ENCODE peak calls at places on chromosomes 3 and 15, in six cellular contexts. Z is sigmoid colon, N is HCT116, L is upper lobe of right lung, P is psoas muscle, T is lung. V is an unnamed sample.

GRCh38 chr3:127073931-127074820 is 91.3 kb downstream of the PLXNA1 start:
- DNase-seq in Z (peak), N (no peak), P (peak), L (no peak), T (no peak), V (no peak)

GRCh38 chr15:43534897-43535296 is 17.5 kb downstream of the MAP1A start:
- DNase-seq in N (no peak), P (no peak), T (no peak), L (no peak), Z (peak), V (no peak)

GRCh38 chr3:162367443-162368132 is 871.0 kb downstream of the OTOL1 start:
- DNase-seq in T (no peak), N (no peak), P (no peak), L (no peak), Z (no peak), V (no peak)

GRCh38 chr15:61169904-61170695 is 59.0 kb downstream of the RORA start:
- DNase-seq in L (no peak), N (no peak), P (no peak), T (no peak), Z (no peak), V (no peak)

GRCh38 chr15:52217186-52217585 is 26.0 kb upstream of the GNB5 start:
- DNase-seq in N (no peak), T (no peak), L (peak), Z (no peak), P (no peak), V (no peak)

GRCh38 chr3:50503504-50503903 is at the start of gene CACNA2D2:
- DNase-seq in Z (peak), N (peak), P (peak), L (peak), T (peak), V (no peak)

GRCh38 chr3:49007771-49008528 is 759 bp downstream of the WDR6 start:
- DNase-seq in Z (peak), P (peak), T (peak), N (peak), L (peak), V (peak)

GRCh38 chr3:191087391-191087790 is 111.7 kb upstream of the OSTN start:
- DNase-seq in L (no peak), P (no peak), T (no peak), Z (no peak), N (no peak), V (no peak)

GRCh38 chr3:184306573-184306972 is 7.5 kb downstream of the PSMD2 start:
- DNase-seq in Z (no peak), P (no peak), T (no peak), L (no peak), N (no peak), V (no peak)

GRCh38 chr3:191051037-191051436 is 148.0 kb upstream of the OSTN start:
- DNase-seq in Z (no peak), P (no peak), N (peak), L (no peak), T (no peak), V (no peak)

GRCh38 chr3:42367903-42368302 is 42.5 kb downstream of the LYZL4 start:
- DNase-seq in Z (no peak), T (no peak), L (no peak), P (no peak), N (no peak), V (no peak)

GRCh38 chr15:101523560-101523940 is 34.0 kb upstream of the PCSK6 start:
- DNase-seq in N (no peak), P (no peak), Z (no peak), T (peak), L (no peak), V (no peak)

GRCh38 chr3:132284756-132285619 is 32.2 kb upstream of the ACP3 start:
- DNase-seq in Z (no peak), P (no peak), T (no peak), L (peak), N (no peak), V (no peak)

GRCh38 chr3:120688121-120688520 is 6.1 kb upstream of the HGD start:
- DNase-seq in L (no peak), T (no peak), N (no peak), P (no peak), Z (no peak), V (no peak)

GRCh38 chr3:194009892-194010533 is 125.9 kb upstream of the HES1 start:
- DNase-seq in N (no peak), Z (no peak), T (peak), L (no peak), P (no peak), V (no peak)

GRCh38 chr3:129892486-129892856 is 1.0 kb downstream of the TMCC1 start:
- DNase-seq in T (peak), Z (no peak), N (no peak), L (no peak), P (no peak), V (no peak)

GRCh38 chr3:43378066-43378935 is 92.0 kb downstream of the SNRK start:
- DNase-seq in L (no peak), P (no peak), T (no peak), Z (no peak), N (peak), V (no peak)

GRCh38 chr3:115272036-115272824 is 125.1 kb upstream of the ZBTB20 start:
- DNase-seq in L (no peak), P (no peak), N (no peak), T (no peak), Z (no peak), V (no peak)

GRCh38 chr15:63891763-63892123 is 58.0 kb upstream of the HERC1 start:
- DNase-seq in P (no peak), L (peak), N (no peak), T (no peak), Z (no peak), V (no peak)

GRCh38 chr3:64488938-64489337 is 198.9 kb downstream of the ADAMTS9 start:
- DNase-seq in T (no peak), P (no peak), Z (no peak), L (no peak), N (no peak), V (no peak)

GRCh38 chr3:17432237-17432636 is 310.2 kb downstream of the TBC1D5 start:
- DNase-seq in Z (no peak), L (no peak), T (no peak), N (no peak), P (no peak), V (no peak)

GRCh38 chr3:106842151-106842550 is 535.1 kb upstream of the CCDC54 start:
- DNase-seq in Z (no peak), L (no peak), T (no peak), P (no peak), N (no peak), V (no peak)

GRCh38 chr3:11385329-11385728 is 113.1 kb downstream of the ATG7 start:
- DNase-seq in N (no peak), P (no peak), T (no peak), Z (no peak), L (no peak), V (no peak)

GRCh38 chr3:119530418-119530817 is 29.0 kb downstream of the CD80 start:
- DNase-seq in Z (no peak), N (no peak), P (no peak), T (no peak), L (no peak), V (no peak)

GRCh38 chr3:64344721-64345207 is 119.5 kb upstream of the PRICKLE2 start:
- DNase-seq in N (no peak), T (no peak), P (no peak), L (no peak), Z (peak), V (no peak)

GRCh38 chr3:114506622-114507300 is 212.9 kb downstream of the TIGIT start:
- DNase-seq in L (no peak), Z (no peak), P (no peak), T (no peak), N (no peak), V (no peak)

GRCh38 chr15:41462396-41462795 is 31.3 kb upstream of the ITPKA start:
- DNase-seq in T (no peak), Z (no peak), P (no peak), L (no peak), N (no peak), V (no peak)

DNA sequence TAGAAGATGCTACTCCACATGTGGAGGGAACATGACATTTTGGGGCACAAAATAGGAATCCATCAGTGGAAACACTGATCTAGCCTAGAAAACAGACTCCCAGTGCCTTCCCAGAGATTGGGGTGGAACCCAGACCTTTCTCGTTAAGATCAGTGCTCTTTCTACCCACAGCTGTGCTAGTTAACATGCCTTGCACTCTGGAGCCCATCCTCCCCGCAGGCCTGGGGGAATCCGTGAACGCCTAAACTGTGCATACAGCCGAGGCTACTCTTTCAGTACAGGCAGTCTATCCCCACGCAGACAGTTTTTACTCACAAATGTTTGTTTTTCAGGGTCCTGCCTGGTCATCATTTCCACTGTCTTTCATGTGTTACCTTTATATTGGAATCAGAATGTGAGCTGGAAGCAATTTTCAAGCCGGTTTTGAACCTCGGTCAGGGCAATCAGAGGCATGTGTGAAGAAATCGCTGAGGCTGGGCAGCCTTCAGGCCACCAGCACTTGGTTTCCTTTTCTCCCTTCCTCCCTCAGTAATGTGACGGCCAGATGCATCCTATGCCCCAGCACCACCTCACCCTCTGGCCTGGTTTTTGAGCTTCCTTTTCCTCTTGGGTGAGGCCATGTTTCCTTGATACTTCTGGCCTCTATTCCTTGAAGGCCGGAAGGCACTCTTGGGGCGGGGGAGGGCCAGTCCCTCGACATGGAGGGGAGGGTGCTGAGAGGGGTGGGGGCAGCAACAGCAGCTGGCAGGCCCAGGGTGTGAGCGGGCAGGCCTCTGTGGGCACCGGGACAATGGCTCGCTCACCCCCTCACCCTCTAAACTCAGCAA is 123.6 kb upstream of the GALNT15 start:
- DNase-seq in T (no peak), L (no peak), N (no peak), P (no peak), Z (no peak), V (no peak)
- H3K27ac ChIP-seq in T (peak), L (peak), N (no peak), P (peak), Z (peak), V (no peak)

GRCh38 chr3:151580592-151580991 is 119.7 kb upstream of the IGSF10 start:
- DNase-seq in N (no peak), Z (no peak), P (no peak), T (no peak), L (no peak), V (no peak)

GRCh38 chr3:151581046-151581445 is 120.2 kb upstream of the IGSF10 start:
- DNase-seq in N (no peak), P (no peak), L (no peak), T (no peak), Z (no peak), V (no peak)

GRCh38 chr3:151579571-151580270 is 118.9 kb upstream of the IGSF10 start:
- DNase-seq in P (peak), L (no peak), N (no peak), Z (peak), T (no peak), V (no peak)

GRCh38 chr3:151576524-151576923 is 115.7 kb upstream of the IGSF10 start:
- DNase-seq in L (no peak), N (no peak), P (no peak), T (no peak), Z (no peak), V (no peak)

GRCh38 chr3:151578495-151578894 is 117.6 kb upstream of the IGSF10 start:
- DNase-seq in Z (no peak), T (no peak), P (no peak), L (no peak), N (no peak), V (no peak)
- TF ChIP-seq CTCF in Z (no peak), T (no peak), P (no peak), L (no peak), N (peak), V (no peak)

GRCh38 chr15:31350771-31351170 is 24.1 kb downstream of the KLF13 start:
- DNase-seq in T (no peak), P (no peak), N (no peak), Z (no peak), L (no peak), V (no peak)

GRCh38 chr15:31352283-31352880 is 25.7 kb downstream of the KLF13 start:
- DNase-seq in N (no peak), Z (no peak), P (peak), L (no peak), T (no peak), V (no peak)

GRCh38 chr15:31357148-31357547 is 30.5 kb downstream of the KLF13 start:
- DNase-seq in N (no peak), P (no peak), Z (no peak), T (no peak), L (peak), V (no peak)

GRCh38 chr15:31352911-31353811 is 26.5 kb downstream of the KLF13 start:
- DNase-seq in N (no peak), Z (peak), L (peak), P (peak), T (no peak), V (peak)

GRCh38 chr15:31353931-31354330 is 27.3 kb downstream of the KLF13 start:
- DNase-seq in T (no peak), Z (no peak), P (peak), N (no peak), L (no peak), V (no peak)
- H3K4me3 ChIP-seq in T (no peak), Z (no peak), P (peak), N (no peak), L (no peak), V (peak)

DNA sequence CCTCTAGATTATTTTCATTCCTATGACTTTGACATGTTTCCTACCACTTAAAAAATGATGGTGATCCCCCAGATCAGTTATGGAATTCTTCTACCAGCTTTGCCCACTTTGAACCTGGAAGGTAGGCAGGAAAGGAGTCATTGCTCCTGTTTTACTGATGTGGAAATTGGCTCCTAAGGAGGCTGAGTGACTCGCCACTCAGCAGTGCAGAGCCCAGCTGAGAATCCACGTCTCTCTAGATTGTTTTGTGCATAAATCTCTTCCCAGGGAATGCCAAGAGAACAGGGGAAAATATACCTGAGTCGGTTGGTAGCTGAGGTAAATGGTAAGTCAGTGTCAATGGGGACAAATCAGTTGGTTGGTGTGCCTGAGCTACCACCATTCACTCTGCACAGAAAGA is 4.7 kb downstream of the LTF start:
- DNase-seq in L (no peak), T (no peak), P (no peak), N (no peak), Z (no peak), V (no peak)
- H3K27ac ChIP-seq in L (no peak), T (no peak), P (no peak), N (no peak), Z (no peak), V (no peak)

GRCh38 chr3:98991393-98991792 is 89.9 kb upstream of the DCBLD2 start:
- DNase-seq in Z (no peak), L (no peak), T (no peak), N (no peak), P (no peak), V (no peak)
- TF ChIP-seq CTCF in Z (no peak), L (no peak), T (no peak), N (peak), P (no peak), V (no peak)

DNA sequence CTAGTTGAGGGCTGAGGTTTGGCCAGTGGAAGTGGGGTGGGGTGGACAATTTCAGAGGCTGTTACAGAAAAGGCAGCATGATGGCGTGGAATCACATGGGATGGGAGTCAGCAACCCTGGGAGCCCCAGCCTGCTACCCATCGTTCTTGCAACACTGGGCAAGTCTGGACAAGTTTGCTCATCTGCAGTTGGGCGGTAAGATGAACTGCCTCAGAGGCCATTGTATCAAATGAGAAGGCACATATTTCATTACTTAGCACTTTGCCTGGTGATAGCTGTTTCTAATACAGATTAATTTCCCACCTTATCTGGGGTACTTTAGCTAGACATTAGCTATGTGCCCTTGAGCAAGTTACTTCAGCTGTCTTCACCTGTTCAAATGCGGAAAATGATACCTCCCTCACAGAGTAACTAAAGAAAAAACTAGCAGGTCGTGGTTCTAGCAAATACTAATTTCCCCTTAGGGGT is 248.9 kb downstream of the THSD4 start:
- DNase-seq in L (no peak), T (no peak), Z (no peak), N (no peak), P (no peak), V (no peak)
- H3K4me3 ChIP-seq in L (no peak), T (no peak), Z (no peak), N (no peak), P (no peak), V (no peak)

GRCh38 chr15:81265256-81265943 is 58.5 kb downstream of the STARD5 start:
- DNase-seq in N (no peak), T (no peak), Z (no peak), L (no peak), P (no peak), V (no peak)
- H3K27ac ChIP-seq in N (no peak), T (no peak), Z (no peak), L (no peak), P (no peak), V (no peak)

DNA sequence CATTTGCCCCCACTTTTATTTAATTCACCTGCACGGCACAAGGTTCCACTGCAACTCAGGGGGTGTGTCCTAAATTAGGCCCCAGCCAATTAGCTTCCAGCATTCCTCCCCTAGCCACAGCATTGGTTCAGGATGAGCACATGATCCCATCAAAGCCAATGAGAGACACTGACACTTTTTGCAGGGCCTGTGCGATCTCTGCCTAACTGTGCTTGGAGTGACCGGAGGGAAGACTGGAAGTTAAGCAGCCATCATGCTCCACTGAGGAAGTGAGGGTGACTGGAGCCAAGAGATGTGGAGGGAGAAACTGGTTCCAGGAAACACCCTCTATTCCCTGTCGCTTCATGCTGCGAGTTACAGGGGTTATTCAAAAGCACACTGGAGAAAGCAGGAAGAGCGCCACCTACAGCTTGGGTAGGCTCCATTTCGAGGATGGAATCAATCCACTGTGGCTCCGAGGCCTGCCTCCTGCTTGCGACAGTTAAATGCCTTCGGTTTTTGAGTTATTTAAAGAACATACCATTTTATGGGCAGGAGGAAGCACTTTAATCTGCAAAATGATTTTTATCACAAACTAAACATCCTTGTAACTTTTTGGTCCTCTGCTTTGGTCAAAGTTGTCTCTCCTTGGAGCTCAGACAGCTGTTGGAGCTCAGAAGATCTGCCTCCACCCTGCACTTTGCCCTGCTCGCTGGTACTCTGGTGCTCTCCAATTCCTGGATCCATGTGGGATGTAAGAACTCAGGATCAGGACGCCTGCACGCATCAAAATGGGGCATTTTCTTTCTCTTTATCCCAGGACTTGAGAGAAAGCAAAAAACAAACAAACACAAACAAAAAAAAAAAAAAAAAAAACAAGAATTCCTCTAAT is 122.4 kb upstream of the WNT5A start:
- DNase-seq in L (no peak), P (no peak), N (no peak), Z (no peak), T (no peak), V (no peak)
- TF ChIP-seq CTCF in L (no peak), P (no peak), N (peak), Z (no peak), T (no peak), V (no peak)